ENCODE peak calls at places on chromosomes 6 and 20, in seven cellular contexts. F is HCT116, Z is K562, H is SK-N-SH, O is H1, Q is HepG2, X is GM12878. T is an unnamed sample.

GRCh38 chr6:156949376-156949775 is 172.2 kb downstream of the ARID1B start:
- DNase-seq in F (peak), Z (no peak), H (no peak), O (no peak), Q (no peak), X (no peak), T (peak)

GRCh38 chr6:169387809-169388383 is 134.2 kb upstream of the THBS2 start:
- DNase-seq in F (no peak), Z (no peak), H (no peak), O (no peak), Q (no peak), X (no peak), T (no peak)

GRCh38 chr6:158524311-158524710 is 35.6 kb upstream of the TMEM181 start:
- DNase-seq in F (no peak), Z (no peak), H (no peak), O (no peak), Q (no peak), X (no peak), T (no peak)

GRCh38 chr6:108030223-108030622 is 44.3 kb downstream of the OSTM1 start:
- DNase-seq in F (no peak), Z (no peak), H (no peak), O (no peak), Q (peak), X (no peak), T (no peak)

GRCh38 chr6:120056085-120056484 is 706.5 kb upstream of the MAN1A1 start:
- DNase-seq in F (no peak), Z (peak), H (no peak), O (peak), Q (no peak), X (no peak), T (no peak)

GRCh38 chr6:43727634-43728033 is 40.0 kb upstream of the MRPS18A start:
- DNase-seq in F (no peak), Z (no peak), H (no peak), O (no peak), Q (no peak), X (no peak), T (no peak)

GRCh38 chr6:169528755-169529154 is 173.1 kb downstream of the WDR27 start:
- DNase-seq in F (no peak), Z (no peak), H (no peak), O (no peak), Q (no peak), X (no peak), T (peak)

GRCh38 chr6:129102741-129103140 is 219.8 kb downstream of the LAMA2 start:
- DNase-seq in F (no peak), Z (no peak), H (no peak), O (no peak), Q (no peak), X (no peak), T (no peak)

GRCh38 chr20:41879151-41879550 is 261.0 kb upstream of the CHD6 start:
- DNase-seq in F (no peak), Z (no peak), H (no peak), O (no peak), Q (no peak), X (no peak), T (no peak)

GRCh38 chr6:161596807-161597505 is 323.1 kb upstream of the AGPAT4 start:
- DNase-seq in F (no peak), Z (no peak), H (no peak), O (no peak), Q (no peak), X (no peak), T (no peak)

GRCh38 chr6:129108337-129108736 is 225.4 kb downstream of the LAMA2 start:
- DNase-seq in F (no peak), Z (no peak), H (no peak), O (no peak), Q (no peak), X (no peak), T (no peak)

GRCh38 chr6:16974387-16974673 is 127.5 kb upstream of the STMND1 start:
- DNase-seq in F (no peak), Z (no peak), H (no peak), O (no peak), Q (no peak), X (no peak), T (no peak)

GRCh38 chr6:87029711-87030314 is 65.1 kb downstream of the CGA start:
- DNase-seq in F (peak), Z (peak), H (peak), O (no peak), Q (peak), X (no peak), T (peak)

GRCh38 chr6:161549977-161550655 is 276.3 kb upstream of the AGPAT4 start:
- DNase-seq in F (peak), Z (peak), H (no peak), O (no peak), Q (peak), X (no peak), T (no peak)

GRCh38 chr6:137443901-137444300 is 50.3 kb downstream of the OLIG3 start:
- DNase-seq in F (peak), Z (no peak), H (no peak), O (no peak), Q (no peak), X (no peak), T (no peak)

GRCh38 chr20:58723628-58723984 is 31.0 kb downstream of the NPEPL1 start:
- DNase-seq in F (no peak), Z (no peak), H (no peak), O (no peak), Q (no peak), X (no peak), T (no peak)

GRCh38 chr20:40323411-40323810 is 365.6 kb downstream of the MAFB start:
- DNase-seq in F (no peak), Z (no peak), H (no peak), O (no peak), Q (no peak), X (no peak), T (no peak)
- TF ChIP-seq JUND in F (no peak), Z (no peak), H (no peak), O (no peak), Q (no peak), X (no peak), T (no peak)

DNA sequence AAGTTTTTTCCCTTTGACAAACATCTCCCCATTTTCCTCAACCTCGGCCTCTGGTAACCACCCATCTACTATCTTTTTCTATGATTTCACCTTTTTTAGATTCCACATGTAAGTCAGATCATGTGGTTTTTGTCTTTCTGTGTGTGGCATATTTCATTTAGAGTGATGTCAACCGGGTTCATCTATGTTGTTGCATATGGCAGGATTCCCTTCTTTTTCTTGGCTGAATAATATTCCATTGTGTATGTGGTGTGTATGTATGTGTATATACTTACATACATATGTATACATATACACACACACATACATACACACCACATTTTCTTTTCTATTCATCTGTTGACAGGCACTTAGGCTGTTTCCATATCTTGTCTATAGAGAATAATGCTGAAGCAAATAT is 22.2 kb upstream of the PHIP start:
- DNase-seq in F (no peak), Z (no peak), H (no peak), O (no peak), Q (no peak), X (no peak), T (no peak)
- TF ChIP-seq JUND in F (no peak), Z (no peak), H (no peak), O (no peak), Q (no peak), X (no peak), T (no peak)

DNA sequence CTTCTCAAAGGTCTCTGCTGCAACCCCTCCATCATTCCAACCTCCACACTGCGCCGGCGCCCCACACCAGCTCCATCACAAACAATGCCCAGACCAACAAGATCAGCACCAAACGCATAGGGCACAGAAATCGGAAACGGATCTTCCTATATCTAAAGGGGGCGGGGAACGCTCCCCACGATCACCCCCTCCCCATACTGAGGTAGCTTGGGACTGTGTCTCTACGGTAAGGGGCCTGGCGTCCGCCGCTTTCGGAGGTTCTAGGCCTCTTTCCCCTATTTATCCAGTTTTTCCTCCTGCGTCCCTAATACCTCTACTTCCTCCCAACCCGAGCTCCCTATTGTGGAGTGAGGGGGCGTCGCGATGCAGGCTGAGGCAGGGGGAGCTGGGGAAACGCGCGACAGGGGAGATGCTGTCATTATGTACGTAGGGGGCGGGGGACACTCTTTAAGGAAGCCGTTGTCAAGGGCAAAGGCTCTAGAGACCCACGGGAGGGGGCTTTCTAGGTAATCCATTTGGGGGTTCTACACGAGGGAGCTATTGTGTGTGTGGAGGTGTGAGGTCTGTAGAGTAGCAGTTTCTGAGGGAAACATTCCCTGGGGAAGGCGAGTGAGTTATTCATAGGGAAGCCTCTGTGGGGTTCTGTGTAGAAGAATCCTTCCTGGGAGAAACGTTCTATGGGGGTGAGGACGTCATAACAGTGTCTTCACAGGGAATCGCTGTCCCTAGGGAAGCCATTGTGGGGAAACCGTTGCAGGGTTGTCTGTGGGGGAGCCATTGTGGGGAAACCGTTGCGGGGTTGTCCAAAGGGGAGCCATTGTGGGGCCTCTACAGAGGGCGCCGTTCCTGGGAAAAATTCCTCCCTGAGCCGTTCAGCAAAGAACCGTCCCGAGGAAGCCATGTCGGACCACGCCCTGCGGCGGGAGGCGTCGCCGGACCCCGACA is 716 bp downstream of the DNAAF9 start:
- DNase-seq in F (no peak), Z (peak), H (peak), O (no peak), Q (peak), X (no peak), T (peak)
- TF ChIP-seq JUND in F (no peak), Z (no peak), H (no peak), O (no peak), Q (no peak), X (no peak), T (no peak)

DNA sequence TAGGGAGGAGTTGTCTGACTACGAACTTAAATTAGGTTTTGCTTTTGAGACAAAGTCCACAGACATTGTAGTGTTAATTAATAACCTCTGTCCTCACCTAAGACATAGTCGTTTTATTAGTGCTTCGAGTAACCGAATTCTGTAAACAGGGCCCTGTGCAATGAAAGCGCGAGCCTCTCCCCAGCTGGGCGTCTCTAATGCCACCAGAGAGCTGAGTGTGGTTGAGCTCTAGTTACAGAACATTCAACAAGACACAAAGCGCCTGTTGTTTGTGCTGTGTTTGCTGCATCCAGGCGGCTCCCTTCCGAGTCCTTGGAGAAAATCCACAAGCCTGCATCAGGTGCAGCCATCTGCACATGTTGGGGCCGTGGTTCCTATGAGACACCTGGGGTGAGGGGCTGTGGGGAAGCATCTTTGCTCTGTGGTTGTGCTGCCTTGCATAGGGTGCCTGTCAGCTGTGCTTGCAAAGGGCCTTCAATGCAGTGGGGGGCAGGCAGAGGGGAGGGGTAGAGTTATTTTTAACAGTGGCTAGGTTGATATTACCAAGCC is 63.9 kb downstream of the CD164 start:
- DNase-seq in F (no peak), Z (no peak), H (no peak), O (no peak), Q (peak), X (no peak), T (no peak)
- TF ChIP-seq JUND in F (no peak), Z (no peak), H (no peak), O (no peak), Q (no peak), X (no peak), T (no peak)

DNA sequence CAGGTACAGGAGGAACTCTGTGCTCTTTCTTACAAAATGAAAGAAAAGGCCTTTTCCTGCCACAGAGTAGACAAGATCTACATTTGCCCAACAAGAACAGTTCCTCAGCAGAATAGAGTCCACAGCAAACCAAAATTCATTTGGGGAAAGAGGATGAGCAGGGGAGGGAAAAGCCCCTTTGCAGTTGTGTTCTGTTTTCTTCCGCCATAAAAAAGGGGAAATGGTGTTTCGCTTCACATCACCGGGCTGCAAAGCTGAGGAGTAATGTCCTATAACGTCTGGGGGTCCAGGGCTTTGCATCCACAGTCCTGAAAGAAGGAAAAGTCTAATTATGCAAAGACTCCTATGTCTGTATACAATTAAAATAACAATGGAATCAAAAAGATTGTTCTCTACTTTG is at the start of gene GPR31:
- DNase-seq in F (no peak), Z (no peak), H (no peak), O (no peak), Q (no peak), X (no peak), T (no peak)
- TF ChIP-seq JUND in F (no peak), Z (no peak), H (no peak), O (no peak), Q (no peak), X (no peak), T (no peak)

T was measured in T47D.